ENCODE peak calls at places on chromosomes 4 and X, in four cellular contexts. O, V, R and G are unnamed samples.

GRCh38 chrX:69321789-69322188 is 156.5 kb upstream of the PJA1 start:
- DNase-seq in O (peak; percentile 21), V (no peak), R (no peak), G (no peak)

GRCh38 chrX:93580634-93581033 is 92.7 kb downstream of the NAP1L3 start:
- DNase-seq in O (no peak), V (no peak), R (no peak), G (no peak)

GRCh38 chr4:65259251-65259650 is 411.0 kb downstream of the EPHA5 start:
- DNase-seq in O (no peak), V (no peak), R (no peak), G (no peak)

GRCh38 chr4:155392486-155393184 is 15.9 kb upstream of the MAP9 start:
- DNase-seq in O (no peak), V (no peak), R (no peak), G (no peak)

GRCh38 chrX:23554304-23554703 is 113.0 kb upstream of the PRDX4 start:
- DNase-seq in O (no peak), V (no peak), R (peak; percentile 25), G (no peak)

GRCh38 chr4:103773691-103774231 is 54.0 kb upstream of the TACR3 start:
- DNase-seq in O (no peak), V (no peak), R (no peak), G (no peak)

GRCh38 chrX:16963216-16963615 is 16.8 kb downstream of the REPS2 start:
- DNase-seq in O (no peak), V (no peak), R (no peak), G (no peak)

GRCh38 chrX:920234-920799 is 289.7 kb downstream of the SHOX start:
- DNase-seq in O (no peak), V (no peak), R (no peak), G (no peak)

GRCh38 chrX:10189317-10190268 is 32.8 kb downstream of the CLCN4 start:
- DNase-seq in O (peak; percentile 83), V (peak; percentile 52), R (peak; percentile 67), G (peak; percentile 48)

GRCh38 chr4:35836591-35836990 is 407.7 kb downstream of the ARAP2 start:
- DNase-seq in O (no peak), V (no peak), R (no peak), G (no peak)

GRCh38 chrX:97126020-97126419 is 242.3 kb downstream of the RPA4 start:
- DNase-seq in O (no peak), V (no peak), R (no peak), G (no peak)

GRCh38 chr4:7430368-7430964 is 4.3 kb downstream of the PSAPL1 start:
- DNase-seq in O (peak; percentile 24), V (no peak), R (no peak), G (no peak)

GRCh38 chr4:4387531-4388311 is 819 bp downstream of the NSG1 start:
- DNase-seq in O (no peak), V (no peak), R (no peak), G (no peak)

GRCh38 chr4:13452927-13453579 is 31.1 kb downstream of the RAB28 start:
- DNase-seq in O (no peak), V (no peak), R (no peak), G (no peak)

GRCh38 chr4:41305486-41305885 is 48.8 kb downstream of the UCHL1 start:
- DNase-seq in O (no peak), V (no peak), R (no peak), G (no peak)

GRCh38 chr4:73815145-73815544 is 21.3 kb upstream of the CXCL6 start:
- DNase-seq in O (no peak), V (no peak), R (no peak), G (no peak)

GRCh38 chr4:86013623-86014022 is 346.2 kb downstream of the MAPK10 start:
- DNase-seq in O (no peak), V (no peak), R (no peak), G (no peak)

GRCh38 chr4:86845593-86845992 is 3.6 kb downstream of the SLC10A6 start:
- DNase-seq in O (no peak), V (no peak), R (peak; percentile 95), G (no peak)

GRCh38 chrX:129875669-129876068 is 30.3 kb upstream of the UTP14A start:
- DNase-seq in O (no peak), V (no peak), R (no peak), G (no peak)

GRCh38 chr4:10089346-10089745 is 27.3 kb downstream of the WDR1 start:
- DNase-seq in O (peak; percentile 81), V (no peak), R (peak; percentile 85), G (peak; percentile 71)

GRCh38 chrX:37712458-37712857 is 26.9 kb downstream of the XK start:
- DNase-seq in O (no peak), V (no peak), R (no peak), G (no peak)

GRCh38 chrX:119685225-119686066 is 7.5 kb downstream of the SEPTIN6 start:
- DNase-seq in O (no peak), V (peak; percentile 53), R (peak; percentile 65), G (no peak)

GRCh38 chr4:24235609-24236008 is 345.8 kb upstream of the PPARGC1A start:
- DNase-seq in O (no peak), V (no peak), R (no peak), G (no peak)

GRCh38 chrX:14922437-14922836 is 49.2 kb downstream of the MOSPD2 start:
- DNase-seq in O (no peak), V (no peak), R (no peak), G (no peak)

GRCh38 chrX:109614951-109615350 is 10.0 kb downstream of the KCNE5 start:
- DNase-seq in O (no peak), V (no peak), R (no peak), G (no peak)

GRCh38 chr4:108861339-108861738 is 98.5 kb upstream of the ETNPPL start:
- DNase-seq in O (no peak), V (no peak), R (peak; percentile 26), G (no peak)

GRCh38 chr4:99205104-99205979 is 13.7 kb downstream of the ADH6 start:
- DNase-seq in O (no peak), V (no peak), R (no peak), G (peak; percentile 49)

DNA sequence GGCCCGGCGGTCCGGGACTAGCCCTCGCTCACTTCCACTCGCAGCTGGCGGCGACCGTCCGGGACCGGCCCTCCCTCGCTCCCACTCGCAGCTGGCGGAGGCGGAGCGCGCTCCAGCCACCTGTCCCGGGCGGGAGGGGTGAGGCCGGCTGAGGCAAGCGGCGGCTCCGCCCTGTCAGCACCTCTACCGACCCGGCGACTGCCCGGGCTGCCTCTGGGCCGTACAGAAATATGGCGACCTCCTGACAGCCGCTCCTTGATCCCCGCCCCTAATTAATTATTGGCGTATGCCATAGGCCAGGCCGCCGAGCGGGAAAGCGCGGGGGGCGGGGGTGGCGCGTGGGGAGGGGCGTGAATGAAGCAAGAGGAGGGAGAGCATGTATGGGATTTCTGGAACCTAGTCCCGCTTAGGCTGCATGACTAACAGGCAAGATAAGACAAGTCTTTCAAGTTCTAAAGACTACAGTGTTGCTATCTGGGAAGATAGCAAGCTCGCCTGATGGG is at the start of gene MORC4:
- DNase-seq in O (peak; percentile 84), V (peak; percentile 78), R (peak; percentile 72), G (peak; percentile 68)
- TF ChIP-seq POLR2A in O (no peak), V (peak; percentile 67), R (no peak), G (peak; percentile 52)

GRCh38 chr4:76948441-76949292 is 885 bp upstream of the SEPTIN11 start:
- DNase-seq in O (peak; percentile 64), V (peak; percentile 73), R (peak; percentile 75), G (peak; percentile 59)
- TF ChIP-seq POLR2A in O (no peak), V (no peak), R (no peak), G (peak; percentile 51)

DNA sequence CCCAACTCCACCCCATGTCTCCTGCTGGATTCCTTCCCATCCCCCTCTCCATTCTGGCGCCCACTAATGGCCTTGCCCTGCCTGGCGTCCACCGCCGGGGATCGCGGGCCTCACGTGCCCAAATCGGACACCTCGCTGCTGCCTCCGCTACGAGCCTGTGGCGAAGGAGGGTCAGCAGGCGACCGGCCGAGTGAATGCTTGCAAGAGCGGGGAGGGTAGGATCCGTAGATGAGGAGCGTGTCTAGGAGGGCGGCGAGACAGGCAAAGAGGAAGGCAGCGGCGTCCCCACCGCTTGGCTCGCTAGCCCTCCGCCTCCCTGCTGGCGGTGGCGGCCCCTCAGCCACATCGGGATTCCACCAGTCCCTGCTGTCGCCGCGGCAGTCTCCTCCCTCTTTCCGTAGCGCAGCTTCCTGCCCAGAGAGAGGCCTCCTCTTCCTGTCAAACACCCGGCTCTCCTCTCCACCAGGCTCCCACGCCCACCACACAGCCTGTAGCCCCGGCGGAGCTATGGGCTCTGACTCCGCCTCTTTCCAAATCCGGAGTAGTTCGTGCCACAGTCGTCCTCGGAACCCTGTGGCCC is at the start of gene SPIN2B:
- DNase-seq in O (peak; percentile 74), V (peak; percentile 82), R (peak; percentile 85), G (peak; percentile 68)
- TF ChIP-seq POLR2A in O (no peak), V (peak; percentile 63), R (peak; percentile 76), G (peak; percentile 41)

GRCh38 chr4:186957952-186958555 is 234.4 kb upstream of the FAT1 start:
- DNase-seq in O (no peak), V (no peak), R (no peak), G (no peak)
- TF ChIP-seq POLR2A in O (no peak), V (no peak), R (no peak), G (no peak)